ENCODE peak calls at places on chromosome 10, in ten cellular contexts. Y is AG09319, F is chondrocyte, A is BJ, N is pancreas, M is fibroblast of lung, O is endodermal cell, D is B cell, W is GM13977, J is Calu3. C is an unnamed sample.
A peak's percentile ranks its signal among the peaks of the same experiment; 100 is the strongest.

GRCh38 chr10:70803768-70804423 is 11.9 kb upstream of the SGPL1 start:
- DNase-seq in A (no peak), M (no peak), D (no peak), O (no peak), W (no peak), J (no peak), Y (no peak), N (no peak), F (no peak), C (no peak)

GRCh38 chr10:90398551-90398950 is 459.3 kb downstream of the HTR7 start:
- DNase-seq in N (no peak), F (no peak), J (no peak), O (no peak), W (no peak), A (no peak), Y (no peak), M (peak; percentile 43), D (no peak), C (no peak)

GRCh38 chr10:7544203-7544602 is 122.6 kb downstream of the ITIH5 start:
- DNase-seq in W (no peak), Y (no peak), N (no peak), O (no peak), A (no peak), J (no peak), D (no peak), M (no peak), F (no peak), C (no peak)

GRCh38 chr10:36494386-36494785 is 631.0 kb upstream of the ANKRD30A start:
- DNase-seq in F (no peak), J (no peak), N (no peak), O (no peak), M (peak; percentile 73), Y (no peak), A (peak; percentile 56), W (no peak), D (no peak), C (peak; percentile 66)

GRCh38 chr10:34821587-34822585 is 6.8 kb upstream of the PARD3 start:
- DNase-seq in F (no peak), O (no peak), D (no peak), M (no peak), A (no peak), Y (no peak), W (no peak), J (no peak), N (no peak), C (no peak)

GRCh38 chr10:47214520-47214919 is 85.5 kb upstream of the GDF10 start:
- DNase-seq in D (no peak), Y (no peak), F (no peak), M (peak; percentile 8), J (no peak), W (no peak), N (no peak), A (no peak), O (peak; percentile 36), C (no peak)

GRCh38 chr10:28432210-28432676 is 100.7 kb upstream of the WAC start:
- DNase-seq in M (peak; percentile 80), N (peak; percentile 55), Y (peak; percentile 41), O (peak; percentile 86), W (peak; percentile 57), D (peak; percentile 46), A (peak; percentile 27), J (peak; percentile 63), F (no peak), C (peak; percentile 17)

GRCh38 chr10:32972929-32973328 is 14.9 kb upstream of the ITGB1 start:
- DNase-seq in A (no peak), O (no peak), W (no peak), M (no peak), J (no peak), N (no peak), F (no peak), Y (no peak), D (no peak), C (no peak)

GRCh38 chr10:90148121-90148855 is 446.9 kb downstream of the KIF20B start:
- DNase-seq in O (no peak), N (no peak), A (no peak), W (no peak), Y (no peak), J (peak; percentile 14), M (peak; percentile 79), F (no peak), D (no peak), C (no peak)

GRCh38 chr10:97190452-97190851 is 4.7 kb upstream of the SLIT1 start:
- DNase-seq in M (no peak), J (no peak), N (no peak), W (no peak), A (no peak), O (no peak), Y (no peak), D (no peak), F (no peak), C (no peak)

GRCh38 chr10:6128591-6129383 is 40.0 kb downstream of the RBM17 start:
- DNase-seq in M (peak; percentile 73), O (peak; percentile 84), W (no peak), F (no peak), A (no peak), N (no peak), D (no peak), Y (no peak), J (no peak), C (no peak)

GRCh38 chr10:69527961-69528360 is 45.3 kb downstream of the NEUROG3 start:
- DNase-seq in F (no peak), N (no peak), D (no peak), Y (no peak), W (no peak), O (no peak), M (no peak), J (no peak), A (no peak), C (no peak)
- TF ChIP-seq CTCF in F (no peak), N (no peak), D (no peak), Y (no peak), W (no peak), O (no peak), M (no peak), J (no peak), A (no peak), C (no peak)

GRCh38 chr10:104045151-104046089 is 40.3 kb downstream of the COL17A1 start:
- DNase-seq in M (peak; percentile 77), O (peak; percentile 92), J (peak; percentile 71), F (no peak), A (no peak), Y (no peak), D (no peak), W (peak; percentile 51), N (no peak), C (peak; percentile 50)
- TF ChIP-seq CTCF in M (peak; percentile 84), O (peak; percentile 95), J (no peak), F (peak; percentile 83), A (peak; percentile 88), Y (peak; percentile 88), D (no peak), W (peak; percentile 53), N (peak; percentile 29), C (peak; percentile 89)

DNA sequence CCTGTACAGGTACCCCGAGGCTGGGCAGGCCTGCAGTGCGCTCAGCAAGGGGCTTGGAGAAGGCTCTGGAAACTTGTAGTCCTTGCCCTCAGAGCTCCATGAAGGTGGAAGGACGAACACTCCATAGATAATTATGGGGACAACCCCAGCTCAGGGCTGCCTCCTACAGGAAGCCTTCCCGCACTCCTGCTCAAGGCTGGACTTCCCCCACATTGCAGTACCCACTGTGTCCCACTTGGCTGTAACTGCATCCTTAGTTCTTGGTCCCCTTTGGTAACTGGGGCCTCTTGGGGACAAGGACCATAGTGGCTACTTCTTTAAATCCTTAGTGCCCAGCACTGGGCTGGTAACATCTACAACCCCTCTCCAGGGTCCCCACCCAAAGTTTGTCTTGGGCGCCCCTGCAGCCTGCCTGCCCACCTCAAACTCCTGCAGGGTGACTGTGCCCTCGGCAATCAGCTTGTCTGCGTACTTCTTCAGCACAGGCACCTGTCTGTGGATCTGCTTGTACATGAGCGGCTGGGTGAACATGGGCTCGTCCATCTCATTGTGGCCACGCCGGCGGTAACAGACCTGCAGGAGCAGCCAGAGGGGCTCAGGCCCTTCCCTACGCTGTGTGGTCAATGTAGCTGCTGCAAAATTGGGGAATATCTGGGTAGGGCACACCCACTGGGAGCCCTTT is 17.1 kb downstream of the OGDHL start:
- DNase-seq in O (peak; percentile 76), A (no peak), Y (no peak), N (no peak), D (no peak), M (no peak), F (no peak), W (no peak), J (no peak), C (no peak)
- TF ChIP-seq CTCF in O (peak; percentile 63), A (no peak), Y (no peak), N (no peak), D (no peak), M (no peak), F (no peak), W (no peak), J (no peak), C (no peak)

GRCh38 chr10:29926649-29927048 is 132.7 kb downstream of the JCAD start:
- DNase-seq in Y (no peak), W (no peak), N (no peak), A (no peak), M (peak; percentile 87), F (no peak), D (no peak), O (peak; percentile 52), J (peak; percentile 28), C (no peak)
- TF ChIP-seq CTCF in Y (peak; percentile 58), W (peak; percentile 8), N (no peak), A (peak; percentile 70), M (peak; percentile 45), F (peak; percentile 80), D (no peak), O (peak; percentile 62), J (no peak), C (no peak)

C was measured in Panc1.